ENCODE peak calls at places on chromosomes 4 and X, in four cellular contexts. S is IMR-90, Y is H9, V is H1. N is an unnamed sample.

GRCh38 chrX:13440166-13440565 is 120.3 kb upstream of the ATXN3L start:
- DNase-seq in V (no peak), Y (no peak), S (peak), N (no peak)

GRCh38 chr4:151355155-151355554 is 29.8 kb upstream of the SH3D19 start:
- DNase-seq in S (no peak), V (no peak), Y (no peak), N (no peak)

GRCh38 chrX:3962511-3963350 is 249.3 kb upstream of the PRKX start:
- DNase-seq in S (peak), Y (peak), V (no peak), N (peak)

GRCh38 chr4:175127314-175127713 is 209.2 kb downstream of the ADAM29 start:
- DNase-seq in Y (no peak), V (no peak), S (peak), N (no peak)

GRCh38 chrX:44143061-44143602 is 169.9 kb upstream of the NDP start:
- DNase-seq in V (no peak), Y (no peak), S (no peak), N (no peak)

GRCh38 chr4:16043820-16044554 is 39.8 kb downstream of the PROM1 start:
- DNase-seq in Y (no peak), S (no peak), V (no peak), N (no peak)

GRCh38 chr4:73869130-73870055 is at the start of gene CXCL1:
- DNase-seq in V (no peak), S (no peak), Y (peak), N (peak)

GRCh38 chrX:102711872-102712215 is 404 bp upstream of the GPRASP2 start:
- DNase-seq in Y (no peak), V (no peak), S (no peak), N (no peak)

GRCh38 chr4:139030614-139031235 is 15.1 kb downstream of the NOCT start:
- DNase-seq in S (peak), V (peak), Y (peak), N (peak)

GRCh38 chrX:103688949-103689348 is 2.5 kb upstream of the MORF4L2 start:
- DNase-seq in V (no peak), S (peak), Y (no peak), N (peak)

GRCh38 chrX:120302434-120302833 is 8.8 kb downstream of the TMEM255A start:
- DNase-seq in Y (peak), V (no peak), S (no peak), N (peak)

GRCh38 chrX:9670136-9670905 is 95.3 kb downstream of the GPR143 start:
- DNase-seq in V (no peak), Y (no peak), S (peak), N (peak)

GRCh38 chr4:188430384-188430783 is 291.1 kb downstream of the TRIML1 start:
- DNase-seq in Y (no peak), V (no peak), S (no peak), N (no peak)

GRCh38 chr4:87060957-87061356 is 126.1 kb downstream of the AFF1 start:
- DNase-seq in S (peak), V (no peak), Y (no peak), N (no peak)

GRCh38 chr4:165454426-165454825 is 75.6 kb downstream of the CPE start:
- DNase-seq in S (no peak), V (no peak), Y (no peak), N (no peak)

GRCh38 chrX:56233682-56234081 is 1.5 kb downstream of the KLF8 start:
- DNase-seq in Y (peak), V (peak), S (no peak), N (peak)

GRCh38 chr4:68271851-68272756 is 26.6 kb upstream of the TMPRSS11B start:
- DNase-seq in S (peak), V (no peak), Y (peak), N (peak)

GRCh38 chrX:77451041-77451440 is 3.9 kb downstream of the FGF16 start:
- DNase-seq in S (peak), Y (no peak), V (no peak), N (peak)

GRCh38 chr4:168318266-168318895 is at the start of gene DDX60:
- DNase-seq in Y (peak), S (peak), V (peak), N (peak)

GRCh38 chr4:55736605-55737183 is 82.9 kb upstream of the EXOC1L start:
- DNase-seq in V (no peak), S (peak), Y (no peak), N (no peak)

GRCh38 chr4:149291463-149291862 is 524.2 kb downstream of the IQCM start:
- DNase-seq in S (peak), Y (no peak), V (no peak), N (no peak)

DNA sequence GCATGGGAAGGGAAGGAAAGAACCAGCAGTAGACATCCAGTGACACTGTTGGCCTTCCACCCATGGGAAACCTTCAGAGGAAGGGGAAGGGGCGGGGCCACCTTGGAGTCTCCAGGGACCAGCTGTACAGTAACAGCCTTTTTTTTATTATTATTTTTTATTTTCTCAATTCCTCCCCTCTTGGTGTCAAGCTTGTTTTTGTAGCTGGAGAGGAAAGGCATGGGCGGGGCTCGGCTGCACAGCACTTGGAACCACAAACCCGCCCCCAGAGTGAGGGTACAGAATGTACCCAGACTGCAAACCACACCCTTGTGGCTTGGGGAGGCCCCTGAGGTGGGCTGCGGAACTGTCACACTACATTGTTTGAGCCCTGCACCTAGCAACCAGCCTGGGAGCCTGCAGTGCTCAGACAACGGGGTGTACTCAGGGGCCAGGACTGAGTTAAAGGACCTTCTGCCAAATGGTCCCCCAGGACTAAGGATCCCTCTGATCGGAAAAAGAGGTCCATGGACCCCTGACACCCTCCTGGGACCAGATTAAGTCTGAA is 45.7 kb downstream of the PRPS1 start:
- DNase-seq in Y (peak), S (no peak), V (no peak), N (no peak)
- H3K9ac ChIP-seq in Y (no peak), S (no peak), V (no peak), N (no peak)

GRCh38 chrX:151792505-151792904 is 58.0 kb downstream of the CNGA2 start:
- DNase-seq in V (no peak), Y (no peak), S (no peak), N (no peak)
- H3K56ac ChIP-seq in V (no peak), Y (no peak), S (no peak), N (no peak)

DNA sequence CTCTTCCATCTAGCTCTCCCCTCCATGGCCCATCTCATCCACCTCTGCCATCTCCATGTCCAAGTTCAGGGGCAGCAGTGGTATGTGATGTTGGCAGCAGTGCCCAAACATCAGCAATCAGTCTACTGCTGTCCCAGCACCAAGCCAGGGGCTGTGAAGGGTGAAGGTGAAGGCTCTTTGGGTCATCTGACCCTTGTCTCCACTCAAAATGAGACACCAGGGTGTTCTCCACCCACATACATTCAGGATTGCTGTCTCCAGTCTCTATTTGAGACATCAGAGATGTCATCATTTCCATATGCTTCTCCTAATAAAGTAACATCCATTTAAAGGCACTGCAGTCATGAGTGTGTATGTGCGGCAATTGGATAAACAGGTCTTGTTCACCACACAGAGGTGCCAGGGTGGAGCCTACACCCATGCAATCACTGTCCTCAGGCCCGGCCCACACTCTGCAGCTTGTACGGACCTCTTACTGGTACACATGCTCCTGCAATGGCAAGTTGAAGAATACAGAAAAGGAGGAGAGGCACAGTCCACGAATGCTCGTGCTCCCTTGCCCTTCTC is 22.2 kb downstream of the MAML3 start:
- DNase-seq in S (no peak), V (no peak), Y (no peak), N (no peak)
- H2BK15ac ChIP-seq in S (peak), V (no peak), Y (no peak), N (no peak)

GRCh38 chr4:145299380-145300076 is 119.1 kb upstream of the OTUD4 start:
- DNase-seq in S (peak), V (no peak), Y (no peak), N (no peak)
- H3K9ac ChIP-seq in S (no peak), V (no peak), Y (no peak), N (no peak)

GRCh38 chr4:106105697-106106096 is 210.3 kb downstream of the TBCK start:
- DNase-seq in S (no peak), V (no peak), Y (no peak), N (no peak)

GRCh38 chr4:106104276-106104675 is 209.0 kb downstream of the NPNT start:
- DNase-seq in V (no peak), S (no peak), Y (no peak), N (no peak)

GRCh38 chr4:106114284-106114683 is 201.7 kb downstream of the TBCK start:
- DNase-seq in V (no peak), S (no peak), Y (no peak), N (no peak)

DNA sequence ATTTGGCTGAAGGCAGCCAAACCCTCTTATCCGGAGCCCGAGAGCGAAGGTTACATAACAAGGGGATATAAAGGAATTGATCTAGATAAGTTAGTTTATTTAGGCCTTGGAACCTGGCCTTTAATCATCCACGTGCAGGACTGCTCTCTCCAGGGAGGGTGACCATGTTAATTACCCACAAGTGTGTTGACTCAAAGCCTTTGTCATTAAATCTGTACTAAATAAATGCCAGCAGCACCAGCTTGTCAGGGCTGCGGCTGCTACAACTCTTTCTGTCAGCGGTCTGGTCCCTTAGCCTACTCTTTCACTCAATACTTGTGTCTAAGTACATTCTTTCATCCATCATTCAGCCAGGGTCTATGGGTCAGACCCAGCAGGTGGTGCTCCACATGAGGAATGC is 206.1 kb downstream of the TBCK start:
- DNase-seq in S (no peak), Y (no peak), V (no peak), N (no peak)
- H3K56ac ChIP-seq in S (no peak), Y (no peak), V (no peak), N (no peak)

GRCh38 chr4:1802720-1803522 is 9.8 kb downstream of the FGFR3 start:
- DNase-seq in Y (peak), V (no peak), S (no peak), N (no peak)

GRCh38 chr4:1805493-1806222 is 12.6 kb downstream of the FGFR3 start:
- DNase-seq in S (no peak), V (no peak), Y (no peak), N (no peak)

GRCh38 chr4:1804638-1805492 is 11.8 kb downstream of the FGFR3 start:
- DNase-seq in Y (no peak), V (no peak), S (no peak), N (no peak)

GRCh38 chr4:1802151-1802715 is 9.1 kb downstream of the FGFR3 start:
- DNase-seq in Y (no peak), S (no peak), V (no peak), N (no peak)

GRCh38 chr4:1803523-1804423 is 10.7 kb downstream of the FGFR3 start:
- DNase-seq in V (no peak), S (no peak), Y (no peak), N (no peak)
- H2BK15ac ChIP-seq in V (no peak), S (no peak), Y (no peak), N (no peak)

GRCh38 chrX:48696301-48697181 is at the start of gene SUV39H1:
- DNase-seq in V (no peak), S (peak), Y (peak), N (peak)
- H3K9ac ChIP-seq in V (peak), S (peak), Y (peak), N (peak)

GRCh38 chr4:113758361-113758760 is 3.2 kb downstream of the CAMK2D start:
- DNase-seq in Y (no peak), V (no peak), S (peak), N (no peak)

GRCh38 chr4:113756005-113756410 is 5.5 kb downstream of the CAMK2D start:
- DNase-seq in S (peak), Y (no peak), V (no peak), N (peak)

GRCh38 chr4:113760094-113760851 is 1.3 kb downstream of the CAMK2D start:
- DNase-seq in Y (no peak), S (peak), V (no peak), N (peak)

GRCh38 chr4:113759696-113760093 is 1.8 kb downstream of the CAMK2D start:
- DNase-seq in V (no peak), S (peak), Y (no peak), N (no peak)

GRCh38 chr4:113757486-113757885 is 4.1 kb downstream of the CAMK2D start:
- DNase-seq in S (no peak), V (no peak), Y (no peak), N (no peak)
- H3K56ac ChIP-seq in S (no peak), V (no peak), Y (no peak), N (no peak)

DNA sequence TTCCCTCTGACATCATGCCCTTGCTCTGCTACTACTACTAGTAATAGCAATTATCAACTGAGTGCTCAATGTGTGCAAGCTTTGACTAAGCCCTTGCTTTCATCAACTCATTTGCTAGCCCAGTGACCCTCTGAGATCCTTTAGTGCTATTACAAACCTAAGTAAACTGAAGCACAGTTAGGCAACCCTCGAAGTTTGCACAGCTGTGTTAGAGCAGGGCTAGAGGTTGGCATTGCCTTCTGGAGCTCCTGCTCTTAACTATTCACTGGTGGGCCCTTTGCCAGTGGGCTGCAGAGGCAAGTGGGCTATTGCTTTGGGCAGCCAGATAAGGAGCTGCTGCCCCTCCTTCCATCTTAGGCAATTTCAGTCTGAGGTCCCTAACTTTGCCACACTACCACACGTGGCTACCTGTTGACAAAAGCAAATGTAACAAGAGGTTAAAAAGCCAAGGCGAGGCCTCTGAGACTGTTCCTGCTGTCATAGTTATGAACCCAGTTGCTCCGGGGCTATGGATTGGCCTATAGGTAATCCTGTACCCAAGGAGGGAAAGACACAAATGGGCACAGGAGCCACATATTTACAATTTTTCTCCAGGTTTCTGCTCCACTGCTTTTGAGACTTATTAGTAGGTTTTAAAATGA is 41.5 kb upstream of the ANKRD50 start:
- DNase-seq in V (no peak), S (peak), Y (no peak), N (no peak)
- H2BK15ac ChIP-seq in V (no peak), S (no peak), Y (no peak), N (no peak)

GRCh38 chr4:101349346-101350064 is 2.2 kb upstream of the PPP3CA start:
- DNase-seq in V (no peak), Y (no peak), S (no peak), N (no peak)
- H3K9ac ChIP-seq in V (no peak), Y (no peak), S (peak), N (no peak)

N was measured in mesendoderm.